ENCODE peak calls at places on chromosomes 1 and 21, in four cellular contexts. B is Peyer's patch, V is upper lobe of right lung, O is fibroblast of lung. W is an unnamed sample.

GRCh38 chr1:118649406-118649805 is 338.7 kb downstream of the TBX15 start:
- DNase-seq in B (no peak), V (no peak), O (no peak), W (no peak)

GRCh38 chr1:53121319-53122172 is 20.9 kb downstream of the SLC1A7 start:
- DNase-seq in B (no peak), V (no peak), O (peak), W (peak)

GRCh38 chr1:112735752-112736151 is 20.6 kb upstream of the PPM1J start:
- DNase-seq in B (no peak), V (no peak), O (peak), W (peak)

GRCh38 chr1:8903908-8904650 is 25.6 kb upstream of the ENO1 start:
- DNase-seq in B (no peak), V (no peak), O (peak), W (peak)

GRCh38 chr1:203229471-203230178 is at the start of gene CHIT1:
- DNase-seq in B (no peak), V (no peak), O (no peak), W (no peak)

GRCh38 chr1:10625554-10625953 is 150.8 kb downstream of the PEX14 start:
- DNase-seq in B (no peak), V (peak), O (no peak), W (no peak)

GRCh38 chr1:6591222-6591621 is 11.4 kb downstream of the ZBTB48 start:
- DNase-seq in B (no peak), V (peak), O (no peak), W (no peak)

GRCh38 chr1:241611063-241611462 is 29.1 kb downstream of the CHML start:
- DNase-seq in B (no peak), V (no peak), O (peak), W (peak)

GRCh38 chr21:33196956-33197374 is 32.8 kb upstream of the IFNAR2 start:
- DNase-seq in B (peak), V (peak), O (peak), W (peak)

GRCh38 chr21:35198004-35198403 is 148.9 kb upstream of the RUNX1 start:
- DNase-seq in B (no peak), V (no peak), O (peak), W (peak)

GRCh38 chr1:147504801-147505303 is 36.4 kb upstream of the BCL9 start:
- DNase-seq in B (no peak), V (no peak), O (peak), W (peak)
- TF ChIP-seq CTCF in B (no peak), V (no peak), O (no peak), W (peak)

DNA sequence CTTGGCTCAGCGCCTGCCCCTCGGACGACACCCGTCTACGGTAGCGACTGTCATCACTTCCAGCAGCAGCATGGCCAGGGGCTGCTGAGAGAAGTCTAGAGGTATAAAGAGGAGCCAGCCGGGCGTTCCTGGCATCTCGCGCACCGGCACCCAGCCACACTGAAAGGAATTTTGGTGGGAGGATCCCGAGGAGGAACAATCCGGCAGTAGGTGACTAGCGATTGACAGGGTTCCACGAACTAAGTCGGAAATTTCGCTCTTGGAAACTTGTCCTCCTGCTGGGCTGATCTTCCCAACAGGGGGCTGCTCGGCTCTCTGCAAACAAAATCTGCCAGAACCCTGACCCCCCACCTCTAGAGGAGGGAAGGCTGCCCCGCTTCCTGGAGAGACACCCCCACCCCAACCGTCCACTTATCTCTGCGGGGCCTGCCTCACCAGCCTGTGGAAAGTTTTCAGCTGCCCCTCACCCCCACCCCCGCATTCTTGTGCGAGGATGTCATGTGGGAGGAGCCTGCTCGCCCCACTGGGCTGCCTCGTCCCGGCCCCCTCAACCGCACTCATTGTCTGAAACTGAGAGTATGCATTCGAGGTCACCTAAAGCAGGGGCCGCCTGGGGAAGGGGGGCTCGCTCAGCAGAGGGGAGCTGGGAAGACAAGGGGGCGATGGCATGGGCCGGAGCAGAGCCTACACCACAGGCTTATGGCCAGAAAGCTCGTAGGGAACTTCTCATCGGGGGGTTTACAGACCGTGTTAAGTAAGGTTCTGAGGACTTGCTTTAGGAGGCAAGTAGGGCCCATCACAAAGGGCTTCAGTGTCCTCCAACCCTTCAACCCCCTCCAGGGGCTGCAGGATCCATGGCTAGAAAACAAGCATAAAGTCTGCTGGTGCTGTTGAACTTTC is 9.6 kb downstream of the EPHA2 start:
- DNase-seq in B (no peak), V (peak), O (peak), W (peak)
- H3K4me3 ChIP-seq in B (peak), V (peak), O (peak), W (peak)

GRCh38 chr1:75614455-75615379 is 3.8 kb upstream of the SLC44A5 start:
- DNase-seq in B (no peak), V (peak), O (peak), W (peak)
- TF ChIP-seq CTCF in B (no peak), V (peak), O (peak), W (peak)

GRCh38 chr1:24908591-24909259 is 21.4 kb downstream of the RUNX3 start:
- DNase-seq in B (peak), V (peak), O (no peak), W (no peak)

GRCh38 chr1:24911651-24912144 is 18.4 kb downstream of the RUNX3 start:
- DNase-seq in B (no peak), V (no peak), O (no peak), W (no peak)

GRCh38 chr1:24910751-24911650 is 19.1 kb downstream of the RUNX3 start:
- DNase-seq in B (peak), V (no peak), O (peak), W (peak)

GRCh38 chr1:24910210-24910609 is 19.9 kb downstream of the RUNX3 start:
- DNase-seq in B (no peak), V (no peak), O (no peak), W (no peak)

DNA sequence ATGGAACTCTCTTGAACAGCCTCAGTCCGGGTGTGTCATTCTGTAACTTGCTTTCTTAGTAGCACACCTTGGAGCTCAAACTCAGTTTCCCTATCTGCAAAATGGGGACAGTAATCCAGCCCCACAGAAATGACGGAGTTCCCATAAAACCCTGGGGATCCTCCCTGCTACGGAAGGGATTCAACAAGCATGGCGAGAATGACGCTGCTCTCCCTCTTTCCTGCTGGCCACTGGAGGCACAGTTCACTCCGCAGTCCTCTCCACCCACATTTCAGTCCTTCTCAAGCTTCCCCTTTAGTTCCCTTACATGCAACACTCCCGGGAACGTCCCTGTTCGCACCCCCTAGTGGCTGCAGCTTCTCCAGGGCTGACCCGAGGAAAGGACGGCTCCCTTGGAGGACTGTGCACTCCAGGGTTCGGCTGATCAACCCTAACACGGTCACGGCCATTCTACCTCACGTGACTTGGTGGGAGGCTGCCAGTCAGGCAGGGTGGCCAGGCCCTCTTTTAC is 20.6 kb downstream of the RUNX3 start:
- DNase-seq in B (peak), V (peak), O (peak), W (peak)
- H3K4me3 ChIP-seq in B (no peak), V (no peak), O (no peak), W (no peak)

DNA sequence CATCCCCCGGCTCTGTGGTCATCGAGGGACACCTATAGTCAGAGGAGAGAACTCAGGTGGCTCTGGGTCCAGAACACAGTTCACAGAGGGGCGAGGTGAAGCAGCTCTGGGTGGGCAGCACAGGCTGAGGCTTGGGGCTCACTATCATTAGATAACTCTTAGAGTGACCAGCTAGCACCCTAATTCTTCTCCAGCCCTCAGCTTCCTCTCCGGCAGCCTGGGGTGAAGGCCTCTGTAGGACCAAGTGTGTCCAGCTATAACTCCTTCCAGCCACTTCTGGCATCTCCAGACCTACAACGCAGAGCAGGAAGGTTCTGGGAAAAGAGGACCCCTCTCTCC is 1.4 kb downstream of the ARTN start:
- DNase-seq in B (no peak), V (no peak), O (no peak), W (no peak)
- TF ChIP-seq CTCF in B (no peak), V (no peak), O (no peak), W (no peak)

DNA sequence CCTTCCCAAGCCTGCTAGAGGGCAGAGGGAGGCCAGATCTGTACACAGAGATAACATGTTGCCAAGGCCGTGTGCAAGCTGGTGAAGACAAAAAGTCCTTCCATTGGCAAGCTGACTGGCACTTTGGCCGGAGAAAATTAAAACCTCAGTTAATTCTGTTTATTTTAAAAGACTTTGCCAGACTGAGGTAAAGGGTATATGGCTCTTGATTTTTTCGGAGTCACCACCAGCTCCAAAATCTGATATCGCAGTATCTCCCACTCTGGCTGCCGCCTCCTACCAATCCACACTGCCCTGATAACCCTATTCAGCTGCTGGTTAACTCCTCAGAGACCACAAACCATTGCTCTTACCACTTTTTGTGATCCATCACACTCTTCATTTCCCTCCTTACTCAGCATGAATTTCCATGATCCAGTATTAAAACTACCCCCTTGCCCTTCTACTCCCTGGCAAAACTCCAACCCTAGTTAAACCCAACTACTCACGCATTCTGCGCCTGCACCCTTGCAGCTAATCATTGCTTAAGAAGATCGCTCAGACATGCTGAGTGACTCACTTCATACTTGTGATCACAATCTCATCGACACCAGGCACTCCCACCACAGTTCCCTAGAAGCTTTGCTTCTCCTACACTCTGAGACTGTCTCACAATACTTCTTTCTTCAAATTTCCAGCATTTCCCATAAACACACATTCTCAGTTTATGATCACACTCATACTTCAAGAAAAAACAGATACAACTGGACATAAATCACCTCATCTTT is 5.8 kb upstream of the PPP1R15B start:
- DNase-seq in B (peak), V (no peak), O (peak), W (peak)
- H3K4me3 ChIP-seq in B (peak), V (no peak), O (peak), W (peak)

DNA sequence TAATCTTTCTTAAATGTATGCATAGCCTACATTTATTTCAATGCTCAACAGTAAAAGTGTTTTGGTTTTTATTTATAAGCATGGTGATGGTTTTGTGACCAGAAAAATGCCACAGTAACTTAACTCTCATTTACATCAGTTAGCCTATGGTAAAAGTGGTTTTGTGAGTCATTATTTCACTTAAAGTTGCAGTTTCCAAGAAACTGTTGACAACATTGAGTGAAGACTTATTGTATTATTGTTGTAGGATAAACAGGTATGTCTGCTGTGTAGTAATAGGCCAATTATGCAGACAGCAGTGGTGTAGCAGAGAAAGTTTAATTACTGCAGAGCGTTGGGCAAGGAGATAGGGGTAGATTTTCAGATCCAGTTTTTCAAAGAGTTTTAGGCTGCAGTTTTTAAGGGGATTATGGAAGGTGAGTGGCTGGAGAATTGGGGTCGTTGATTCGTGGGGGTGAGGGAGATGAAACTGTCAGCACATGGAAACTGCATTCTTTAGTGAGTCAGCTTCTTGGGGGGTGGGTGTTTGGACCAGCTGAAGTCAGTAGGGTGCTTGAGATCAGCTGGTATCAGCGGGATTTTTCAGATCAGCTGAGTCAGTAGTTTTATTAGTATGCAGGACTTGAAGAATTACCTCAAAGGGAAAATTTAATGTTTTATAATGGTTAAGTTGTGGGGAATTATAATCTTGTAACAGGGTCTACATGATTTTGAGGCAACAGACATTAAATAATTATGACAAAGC is 168.7 kb upstream of the FMN2 start:
- DNase-seq in B (no peak), V (no peak), O (peak), W (no peak)
- TF ChIP-seq CTCF in B (no peak), V (no peak), O (no peak), W (no peak)

W was measured in choroid plexus epithelial cell.